ENCODE peak calls at places on chromosome 13, in nine cellular contexts. W, O, J, G, N, L, Q, P and K are unnamed samples.

GRCh38 chr13:103066991-103067390 is 774 bp upstream of the SLC10A2 start:
- DNase-seq in W (no peak), L (no peak), P (no peak), Q (no peak), J (no peak), G (no peak), N (no peak), O (no peak), K (no peak)

GRCh38 chr13:53941588-53942190 is 913.1 kb downstream of the OLFM4 start:
- DNase-seq in P (no peak), G (no peak), N (no peak), Q (no peak), J (no peak), L (no peak), O (no peak), W (no peak), K (no peak)

GRCh38 chr13:110559986-110560385 is 1.5 kb downstream of the RAB20 start:
- DNase-seq in O (no peak), L (no peak), J (no peak), Q (no peak), W (no peak), P (no peak), G (no peak), N (no peak), K (no peak)

GRCh38 chr13:106499905-106500304 is 35.6 kb downstream of the EFNB2 start:
- DNase-seq in L (no peak), J (peak), O (peak), P (no peak), G (peak), Q (no peak), W (no peak), N (no peak), K (peak)

GRCh38 chr13:77749481-77749880 is 52.0 kb downstream of the SLAIN1 start:
- DNase-seq in Q (no peak), O (no peak), N (no peak), G (no peak), L (no peak), W (no peak), P (no peak), J (no peak), K (no peak)

GRCh38 chr13:74162782-74163181 is 28.6 kb upstream of the KLF12 start:
- DNase-seq in L (no peak), N (no peak), J (no peak), G (no peak), W (no peak), O (no peak), Q (no peak), P (no peak), K (no peak)

GRCh38 chr13:101473458-101473857 is 21.0 kb downstream of the ITGBL1 start:
- DNase-seq in N (no peak), W (no peak), P (no peak), L (peak), J (peak), O (peak), G (peak), Q (no peak), K (peak)

GRCh38 chr13:59746291-59746962 is 417.3 kb downstream of the DIAPH3 start:
- DNase-seq in W (no peak), G (peak), P (no peak), N (no peak), O (peak), L (no peak), Q (no peak), J (peak), K (no peak)

GRCh38 chr13:35086667-35087066 is 144.6 kb downstream of the NBEA start:
- DNase-seq in G (peak), P (no peak), W (no peak), L (no peak), Q (no peak), N (no peak), O (peak), J (no peak), K (no peak)

GRCh38 chr13:99384468-99384867 is 77.3 kb upstream of the GPR183 start:
- DNase-seq in G (no peak), O (no peak), N (no peak), W (no peak), J (no peak), Q (no peak), P (no peak), L (no peak), K (no peak)

GRCh38 chr13:57627663-57628062 is 3.9 kb upstream of the PCDH17 start:
- DNase-seq in L (no peak), W (no peak), J (peak), G (peak), Q (no peak), P (peak), N (no peak), O (peak), K (peak)

GRCh38 chr13:31945202-31945978 is 86.2 kb upstream of the FRY start:
- DNase-seq in N (peak), W (no peak), Q (peak), J (peak), P (no peak), G (peak), L (no peak), O (peak), K (peak)

GRCh38 chr13:34153428-34154180 is 335.7 kb downstream of the RFC3 start:
- DNase-seq in G (no peak), L (no peak), W (no peak), J (no peak), Q (no peak), O (no peak), P (no peak), N (no peak), K (peak)

GRCh38 chr13:41222259-41222852 is 28.0 kb upstream of the KBTBD7 start:
- DNase-seq in W (no peak), N (no peak), G (peak), O (peak), P (peak), J (peak), L (no peak), Q (no peak), K (peak)

GRCh38 chr13:27079421-27079958 is 92.1 kb downstream of the USP12 start:
- DNase-seq in L (no peak), J (peak), P (no peak), O (peak), G (peak), W (no peak), Q (no peak), N (no peak), K (peak)

GRCh38 chr13:40483601-40484000 is 182.8 kb downstream of the FOXO1 start:
- DNase-seq in J (no peak), L (no peak), P (no peak), W (no peak), N (peak), Q (no peak), G (no peak), O (no peak), K (no peak)

GRCh38 chr13:86882107-86882506 is 789.1 kb upstream of the SLITRK5 start:
- DNase-seq in Q (no peak), P (no peak), N (no peak), J (no peak), W (no peak), G (no peak), O (no peak), L (no peak), K (no peak)

GRCh38 chr13:22744688-22745452 is 435.9 kb upstream of the SGCG start:
- DNase-seq in L (no peak), N (no peak), Q (no peak), W (no peak), O (no peak), G (no peak), J (no peak), P (peak), K (no peak)

GRCh38 chr13:100987993-100988392 is 313.4 kb upstream of the TMTC4 start:
- DNase-seq in G (peak), L (no peak), O (peak), Q (no peak), J (peak), P (peak), N (no peak), W (no peak), K (peak)

DNA sequence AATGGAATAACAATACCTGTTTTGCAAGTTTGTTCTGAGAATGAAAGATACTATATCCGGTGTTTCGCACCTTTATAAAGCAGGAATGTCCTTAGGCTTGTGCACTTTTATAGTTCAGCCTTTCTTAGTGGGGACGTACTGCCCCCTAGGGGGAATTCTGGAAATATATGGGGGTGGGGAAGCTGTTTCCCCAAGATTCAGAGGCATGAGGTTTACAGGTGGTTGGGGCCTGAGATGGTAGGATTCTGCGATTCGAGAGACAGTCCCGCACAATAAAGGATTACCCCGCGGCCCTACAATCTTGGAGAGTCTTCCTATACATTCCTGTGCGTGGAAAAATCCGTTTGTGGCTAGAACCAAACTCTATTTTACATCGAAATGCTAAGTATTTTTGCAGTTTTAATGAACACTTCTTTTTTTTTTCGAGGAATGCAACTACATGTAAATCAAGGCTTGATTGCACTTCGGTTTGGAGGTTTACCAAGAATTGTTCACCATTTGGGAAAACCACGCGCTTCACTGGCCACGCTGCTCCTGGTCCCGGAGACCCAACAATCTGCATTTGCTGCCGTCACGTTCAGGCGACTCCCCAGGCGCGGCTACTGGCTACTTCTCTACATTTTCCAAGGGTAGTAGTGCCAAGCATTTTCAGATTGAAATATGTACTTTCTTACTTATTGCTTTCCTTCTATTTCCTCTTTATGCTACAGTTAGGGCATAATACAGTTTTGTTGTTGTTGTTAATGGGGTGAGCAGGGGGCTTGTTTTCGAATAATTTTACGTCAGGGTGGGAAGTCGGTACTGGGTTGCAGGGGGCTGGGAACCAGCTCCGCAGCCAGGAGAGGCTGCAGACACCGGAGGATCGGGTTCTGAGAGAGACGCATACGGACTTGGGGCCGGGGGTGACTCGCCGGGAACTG is 830 bp downstream of the NEK5 start:
- DNase-seq in Q (peak), N (no peak), J (peak), W (no peak), O (peak), G (peak), P (peak), L (peak), K (peak)
- TF ChIP-seq CTCF in Q (peak), N (no peak), J (peak), W (peak), O (peak), G (peak), P (peak), L (peak), K (peak)

DNA sequence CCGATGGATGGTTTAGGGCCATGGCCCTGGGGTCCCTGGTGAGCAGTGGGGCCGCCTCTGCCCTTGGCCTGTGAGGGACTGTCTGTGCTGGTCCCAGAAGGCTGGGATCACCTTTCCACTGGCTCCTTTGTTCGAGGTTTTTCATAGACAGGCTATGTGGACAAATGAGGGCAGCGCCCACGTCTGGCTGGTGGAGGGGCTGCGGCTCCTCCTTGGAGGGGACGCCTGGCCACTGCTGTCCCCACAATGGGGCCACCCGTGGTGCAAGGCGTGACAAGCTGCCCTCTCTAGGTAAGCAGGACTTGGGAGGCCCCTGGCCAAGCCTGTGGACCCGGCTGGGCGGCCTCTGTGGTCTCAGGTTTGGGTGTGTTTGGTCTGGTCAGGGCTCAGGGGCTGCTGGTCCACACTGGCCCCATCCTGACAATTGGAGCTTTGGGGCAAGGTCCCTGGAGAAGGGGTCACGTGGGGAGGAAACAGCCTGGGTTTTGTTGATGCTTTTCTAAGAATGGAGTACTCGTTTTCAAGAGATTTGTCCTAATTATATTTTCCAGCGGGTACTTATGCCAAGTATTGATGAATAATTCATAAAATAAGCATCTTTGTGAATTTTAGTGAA is 33.3 kb downstream of the MCF2L start:
- DNase-seq in W (no peak), L (no peak), J (no peak), P (peak), G (no peak), O (no peak), Q (no peak), N (no peak), K (no peak)
- TF ChIP-seq CTCF in W (no peak), L (no peak), J (peak), P (peak), G (peak), O (no peak), Q (no peak), N (no peak), K (no peak)

GRCh38 chr13:45269204-45269603 is 68.4 kb upstream of the KCTD4 start:
- DNase-seq in Q (no peak), O (peak), P (no peak), W (no peak), L (no peak), J (peak), N (no peak), G (peak), K (no peak)
- TF ChIP-seq CTCF in Q (no peak), O (no peak), P (peak), W (no peak), L (no peak), J (no peak), N (no peak), G (peak), K (no peak)

DNA sequence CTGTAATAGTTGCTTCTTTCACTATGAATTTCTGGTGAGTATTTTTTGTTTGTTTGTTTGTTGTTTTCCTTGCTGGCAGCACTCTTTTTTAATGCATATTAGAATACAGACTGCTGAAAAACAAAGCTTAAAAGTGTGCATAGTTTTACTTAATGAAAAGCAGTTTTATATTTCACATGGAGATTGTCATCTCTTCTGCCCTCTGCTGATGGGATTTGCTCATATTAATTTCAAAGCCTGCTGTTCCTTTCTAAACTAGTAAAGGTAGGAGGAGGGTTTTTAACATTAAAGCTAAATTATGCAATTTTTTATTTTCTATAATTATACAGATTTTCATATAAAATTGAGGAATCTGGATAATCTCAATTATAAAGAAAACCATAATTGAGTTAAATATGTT is 692.6 kb upstream of the SLITRK1 start:
- DNase-seq in P (no peak), L (no peak), J (peak), Q (no peak), G (peak), O (peak), W (no peak), N (no peak), K (no peak)
- TF ChIP-seq CTCF in P (peak), L (no peak), J (peak), Q (no peak), G (peak), O (peak), W (no peak), N (no peak), K (no peak)

GRCh38 chr13:28753946-28754345 is 35.2 kb upstream of the SLC46A3 start:
- DNase-seq in O (no peak), W (no peak), P (no peak), G (no peak), N (no peak), J (no peak), Q (no peak), L (no peak), K (no peak)

GRCh38 chr13:28754698-28755545 is 36.2 kb upstream of the SLC46A3 start:
- DNase-seq in N (no peak), W (no peak), L (no peak), G (peak), J (peak), Q (no peak), O (no peak), P (peak), K (peak)

GRCh38 chr13:28755546-28755870 is 36.7 kb upstream of the SLC46A3 start:
- DNase-seq in P (no peak), O (no peak), L (no peak), G (no peak), W (no peak), Q (no peak), J (no peak), N (no peak), K (peak)

GRCh38 chr13:28751210-28751935 is 32.6 kb upstream of the SLC46A3 start:
- DNase-seq in P (no peak), L (no peak), Q (no peak), J (no peak), W (no peak), O (no peak), N (no peak), G (no peak), K (no peak)

DNA sequence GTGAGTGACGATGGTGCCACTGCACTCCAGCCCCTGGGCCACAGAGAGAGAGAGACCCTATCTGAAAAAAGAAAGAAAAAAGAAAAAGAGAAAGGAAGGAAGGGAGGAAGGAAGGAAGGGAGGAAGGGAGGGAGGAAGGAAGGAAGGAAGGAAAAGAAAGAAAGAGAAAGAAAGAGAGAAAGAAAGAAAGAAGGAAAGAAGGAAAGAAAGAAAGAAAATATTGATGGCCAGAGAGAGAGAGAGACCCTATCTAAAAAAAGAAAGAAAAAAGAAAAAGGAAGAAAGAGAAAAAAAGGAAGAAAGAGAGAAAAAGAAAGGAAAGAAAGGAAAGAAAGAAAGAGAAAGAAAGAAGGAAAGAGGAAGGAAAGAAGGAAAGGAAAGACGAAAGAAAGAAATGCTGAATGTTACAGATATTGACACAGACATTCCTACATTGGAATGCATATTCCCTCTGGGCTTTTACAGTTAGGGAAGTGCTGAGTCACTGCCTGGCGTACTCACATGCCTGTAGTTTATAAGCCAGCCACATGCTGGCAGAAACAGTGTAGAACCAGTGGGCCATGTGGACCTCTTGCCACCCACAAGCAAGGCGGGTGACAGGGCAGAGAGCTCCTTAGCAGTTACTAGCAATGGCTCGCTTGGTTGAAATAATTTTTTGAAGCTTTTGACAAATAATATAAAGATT is 34.6 kb upstream of the SLC46A3 start:
- DNase-seq in L (no peak), G (peak), N (no peak), W (no peak), O (peak), Q (peak), P (peak), J (peak), K (peak)
- TF ChIP-seq CTCF in L (no peak), G (peak), N (no peak), W (no peak), O (no peak), Q (no peak), P (no peak), J (peak), K (peak)

GRCh38 chr13:75679459-75679858 is 43.3 kb downstream of the LMO7 start:
- DNase-seq in Q (no peak), W (no peak), L (no peak), P (no peak), N (no peak), J (no peak), G (no peak), O (no peak), K (no peak)

GRCh38 chr13:75689686-75690085 is 53.6 kb downstream of the LMO7 start:
- DNase-seq in J (peak), N (no peak), G (no peak), W (no peak), O (no peak), Q (no peak), L (no peak), P (no peak), K (no peak)

GRCh38 chr13:75691183-75691582 is 55.1 kb downstream of the LMO7 start:
- DNase-seq in G (no peak), O (no peak), N (no peak), L (no peak), P (no peak), Q (no peak), J (peak), W (no peak), K (peak)

GRCh38 chr13:75687145-75687763 is 51.1 kb downstream of the LMO7 start:
- DNase-seq in L (no peak), N (no peak), O (no peak), G (peak), W (no peak), P (peak), Q (no peak), J (peak), K (peak)

DNA sequence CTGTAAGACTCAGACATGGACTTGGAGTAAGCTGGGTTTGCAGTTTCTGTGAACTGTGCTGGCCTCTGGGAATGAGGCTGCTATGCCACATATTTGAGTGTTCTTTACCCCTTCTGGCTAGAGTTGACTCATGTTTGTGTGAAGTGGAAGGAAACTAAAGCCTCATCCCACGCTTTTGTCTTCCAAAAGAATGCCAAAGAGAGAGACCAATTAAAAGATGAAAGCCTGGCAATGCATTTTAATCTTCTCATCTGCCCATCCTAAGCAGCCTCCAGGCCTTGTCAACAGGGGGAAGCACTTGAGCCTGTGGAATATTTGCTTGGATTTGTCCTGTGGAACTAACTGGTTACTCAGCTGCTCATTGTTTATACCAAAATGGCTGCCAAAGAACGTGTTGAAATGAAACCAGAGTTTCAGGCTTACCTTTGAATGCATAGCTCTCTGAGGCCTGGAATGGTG is 49.1 kb downstream of the LMO7 start:
- DNase-seq in P (peak), N (no peak), Q (peak), L (no peak), J (peak), W (no peak), G (peak), O (peak), K (peak)
- TF ChIP-seq CTCF in P (peak), N (no peak), Q (no peak), L (no peak), J (peak), W (no peak), G (peak), O (peak), K (peak)

DNA sequence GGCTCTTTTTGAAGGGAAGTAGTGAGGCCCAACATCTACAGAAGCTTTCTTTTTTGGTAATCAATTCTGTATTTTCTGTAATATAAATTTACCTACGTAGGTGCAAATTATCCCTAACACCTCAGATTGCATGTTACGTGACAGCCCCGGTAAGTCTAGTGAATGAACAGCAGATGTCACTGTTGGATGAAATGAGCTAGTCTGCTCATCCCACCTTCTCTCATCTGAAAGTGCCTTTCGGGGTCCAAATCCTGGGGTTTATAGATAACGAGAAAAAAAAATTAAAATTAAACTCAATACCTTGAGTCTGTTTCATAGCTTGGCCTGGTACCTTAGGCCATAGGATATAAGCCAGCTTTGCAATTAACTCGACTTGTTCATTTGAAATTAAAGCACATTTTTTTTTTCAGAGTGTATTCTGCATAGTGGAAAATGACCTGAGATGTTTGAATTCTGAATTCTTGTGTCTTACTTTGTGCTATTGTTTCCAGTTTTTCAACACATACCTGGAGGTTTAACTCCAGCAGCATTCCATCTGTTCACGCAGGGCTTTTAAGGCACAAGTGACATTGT is 548.2 kb downstream of the GPC5 start:
- DNase-seq in L (no peak), Q (no peak), W (no peak), P (peak), G (peak), N (no peak), J (peak), O (peak), K (peak)
- TF ChIP-seq CTCF in L (no peak), Q (no peak), W (no peak), P (peak), G (peak), N (no peak), J (peak), O (peak), K (no peak)